ENCODE peak calls at places on chromosome 4, in four cellular contexts. O is BE2C, G is body of pancreas, M is fibroblast of lung. H is an unnamed sample. For H3K4me1, the result is how much of the 10 kb centered on the place peaks cover.

GRCh38 chr4:145177906-145178538 is 2.4 kb downstream of the OTUD4 start:
- DNase-seq in O (no peak), M (peak), G (peak), H (no peak)

GRCh38 chr4:120232050-120232449 is 165.4 kb upstream of the MAD2L1 start:
- DNase-seq in G (no peak), M (no peak), O (no peak), H (no peak)

GRCh38 chr4:170990989-170991589 is 822.1 kb upstream of the GALNTL6 start:
- DNase-seq in M (no peak), O (peak), G (peak), H (peak)

GRCh38 chr4:8761824-8762205 is 109.8 kb downstream of the HMX1 start:
- DNase-seq in M (no peak), O (peak), G (no peak), H (no peak)

GRCh38 chr4:24768006-24768405 is 27.4 kb upstream of the SOD3 start:
- DNase-seq in O (no peak), G (no peak), M (no peak), H (no peak)

GRCh38 chr4:105274090-105274489 is 127.4 kb downstream of the TET2 start:
- DNase-seq in M (no peak), O (no peak), G (no peak), H (no peak)

GRCh38 chr4:1055721-1056590 is 44.5 kb downstream of the FGFRL1 start:
- DNase-seq in G (no peak), O (peak), M (peak), H (no peak)

GRCh38 chr4:7979652-7979968 is 39.9 kb upstream of the AFAP1 start:
- DNase-seq in M (no peak), O (no peak), G (no peak), H (no peak)

GRCh38 chr4:159764343-159764952 is 661.6 kb downstream of the RAPGEF2 start:
- DNase-seq in M (peak), G (peak), O (peak), H (peak)

GRCh38 chr4:139176299-139177048 is 544 bp downstream of the ELF2 start:
- DNase-seq in M (peak), O (peak), G (peak), H (peak)

GRCh38 chr4:949656-950055 is 17.4 kb downstream of the TMEM175 start:
- DNase-seq in G (no peak), O (no peak), M (no peak), H (no peak)

GRCh38 chr4:30103455-30103854 is 616.7 kb upstream of the PCDH7 start:
- DNase-seq in M (peak), G (no peak), O (no peak), H (peak)

GRCh38 chr4:145769450-145770037 is 89.6 kb downstream of the C4orf51 start:
- DNase-seq in O (no peak), M (no peak), G (no peak), H (no peak)

GRCh38 chr4:146243141-146243882 is 29.0 kb downstream of the REELD1 start:
- DNase-seq in O (no peak), M (no peak), G (no peak), H (no peak)

GRCh38 chr4:91935217-91935616 is 368.5 kb upstream of the GRID2 start:
- DNase-seq in M (no peak), O (no peak), G (no peak), H (no peak)

GRCh38 chr4:123398151-123398802 is 1.7 kb downstream of the SPRY1 start:
- DNase-seq in O (peak), G (peak), M (peak), H (no peak)

GRCh38 chr4:70704333-70705145 is 16.2 kb downstream of the UTP3 start:
- DNase-seq in O (peak), G (peak), M (peak), H (peak)

GRCh38 chr4:20020049-20020448 is 231.7 kb upstream of the SLIT2 start:
- DNase-seq in O (no peak), G (no peak), M (no peak), H (no peak)

GRCh38 chr4:100948911-100949310 is 398.4 kb downstream of the PPP3CA start:
- DNase-seq in O (no peak), G (no peak), M (no peak), H (no peak)

GRCh38 chr4:81606796-81607550 is 135.3 kb upstream of the RASGEF1B start:
- DNase-seq in M (peak), G (peak), O (no peak), H (no peak)

GRCh38 chr4:8537041-8537461 is 43.1 kb upstream of the GPR78 start:
- DNase-seq in O (peak), M (peak), G (peak), H (peak)

GRCh38 chr4:119498520-119498919 is 130.1 kb downstream of the PDE5A start:
- DNase-seq in G (peak), O (no peak), M (peak), H (no peak)

GRCh38 chr4:62162606-62163005 is 962.5 kb downstream of the ADGRL3 start:
- DNase-seq in O (no peak), M (no peak), G (no peak), H (no peak)

GRCh38 chr4:118338518-118338917 is 14.3 kb downstream of the PRSS12 start:
- DNase-seq in O (no peak), M (no peak), G (no peak), H (no peak)

GRCh38 chr4:98828801-98829200 is 100.1 kb downstream of the EIF4E start:
- DNase-seq in O (peak), M (no peak), G (no peak), H (peak)

GRCh38 chr4:36285784-36286480 is 4.5 kb downstream of the DTHD1 start:
- DNase-seq in M (no peak), G (peak), O (no peak), H (peak)

GRCh38 chr4:8587469-8588195 is 4.9 kb upstream of the CPZ start:
- DNase-seq in O (no peak), G (no peak), M (no peak), H (no peak)

GRCh38 chr4:140666889-140667614 is 89.1 kb downstream of the TBC1D9 start:
- DNase-seq in M (no peak), O (no peak), G (no peak), H (no peak)

GRCh38 chr4:834368-835147 is 8.6 kb upstream of the CPLX1 start:
- DNase-seq in O (no peak), M (no peak), G (no peak), H (no peak)

GRCh38 chr4:148834804-148835598 is 392.8 kb upstream of the NR3C2 start:
- DNase-seq in M (peak), G (peak), O (peak), H (peak)

GRCh38 chr4:80362578-80363181 is 27.1 kb downstream of the CFAP299 start:
- DNase-seq in M (peak), G (no peak), O (peak), H (no peak)

GRCh38 chr4:81963005-81963404 is 410.8 kb downstream of the HNRNPD start:
- DNase-seq in G (no peak), M (no peak), O (no peak), H (no peak)

GRCh38 chr4:140130677-140131076 is 23.3 kb downstream of the MAML3 start:
- DNase-seq in G (no peak), M (peak), O (no peak), H (peak)

GRCh38 chr4:17475481-17475880 is 36.4 kb downstream of the QDPR start:
- DNase-seq in O (no peak), M (peak), G (no peak), H (peak)

GRCh38 chr4:173231916-173232315 is 63.3 kb downstream of the GALNT7 start:
- DNase-seq in G (peak), O (no peak), M (peak), H (no peak)

GRCh38 chr4:87009095-87009648 is 74.4 kb downstream of the AFF1 start:
- DNase-seq in M (no peak), G (no peak), O (no peak), H (no peak)

GRCh38 chr4:54228563-54229501 is at the start of gene PDGFRA:
- DNase-seq in G (peak), O (no peak), M (peak), H (no peak)

GRCh38 chr4:113101669-113102068 is 52.2 kb downstream of the ANK2 start:
- DNase-seq in M (no peak), O (no peak), G (no peak), H (peak)

GRCh38 chr4:122874194-122874593 is 47.6 kb downstream of the FGF2 start:
- DNase-seq in M (peak), O (no peak), G (no peak), H (peak)

GRCh38 chr4:143140696-143141095 is 44.0 kb upstream of the USP38 start:
- DNase-seq in G (no peak), O (no peak), M (no peak), H (no peak)
- H3K4me1 ChIP-seq in G (under half), O (under half), M (under half), H (under half)

GRCh38 chr4:39978378-39978775 is 666 bp upstream of the PDS5A start:
- DNase-seq in M (no peak), G (no peak), O (no peak), H (no peak)

GRCh38 chr4:39975488-39976089 is 2.1 kb downstream of the PDS5A start:
- DNase-seq in G (no peak), M (peak), O (no peak), H (no peak)

GRCh38 chr4:39977489-39978377 is at the start of gene PDS5A:
- DNase-seq in G (peak), O (peak), M (peak), H (peak)

GRCh38 chr4:39976945-39977488 is 694 bp downstream of the PDS5A start:
- DNase-seq in M (peak), O (peak), G (peak), H (no peak)

DNA sequence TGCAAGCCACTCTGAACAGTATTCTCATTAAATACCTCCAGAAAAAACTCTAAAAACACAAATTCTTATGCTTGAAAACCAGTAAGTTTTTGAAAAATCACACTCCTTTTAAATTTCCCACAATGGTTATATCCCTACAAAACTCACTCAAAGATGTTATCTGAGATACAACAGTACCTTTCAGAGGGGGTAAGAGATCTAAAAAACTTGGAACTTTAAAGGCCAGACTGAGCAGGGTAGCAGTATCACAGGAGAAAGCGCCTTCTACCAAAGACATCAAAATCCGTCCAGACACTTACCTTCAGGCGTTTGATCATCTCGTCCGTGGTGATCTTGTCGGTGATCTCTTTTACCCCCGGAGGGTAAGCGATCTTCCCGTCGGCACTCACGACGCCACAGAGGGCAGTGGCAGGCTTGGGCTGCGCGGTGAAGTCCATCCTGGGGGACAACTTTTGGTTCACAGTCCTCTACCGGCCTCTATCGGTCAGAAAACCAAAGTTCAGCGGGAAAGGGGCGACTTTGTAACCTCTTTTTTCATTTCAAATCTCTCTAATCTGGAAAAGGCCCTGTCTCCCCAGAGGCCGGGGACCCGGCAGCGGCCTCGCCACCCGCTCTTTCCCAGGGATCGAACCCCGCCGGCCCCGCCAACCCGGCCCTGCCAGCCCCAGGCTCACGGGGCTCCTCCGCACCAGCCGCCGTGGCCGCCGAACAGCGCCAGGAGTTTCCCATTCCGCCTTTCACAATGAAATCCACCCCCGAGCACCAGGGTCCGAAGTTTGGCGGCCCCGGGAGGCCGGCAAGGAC is 1.4 kb downstream of the PDS5A start:
- DNase-seq in M (peak), G (peak), O (peak), H (peak)
- TF ChIP-seq CTCF in M (peak), G (peak), O (peak), H (peak)

GRCh38 chr4:89283975-89284556 is 23.5 kb downstream of the GPRIN3 start:
- DNase-seq in O (no peak), G (no peak), M (no peak), H (no peak)
- H3K4me1 ChIP-seq in O (under half), G (under half), M (under half), H (under half)

GRCh38 chr4:155759372-155760252 is 791 bp downstream of the GUCY1B1 start:
- DNase-seq in G (peak), O (peak), M (peak), H (peak)

GRCh38 chr4:155761047-155761446 is 2.2 kb downstream of the GUCY1B1 start:
- DNase-seq in M (no peak), G (no peak), O (no peak), H (no peak)

GRCh38 chr4:155757745-155758265 is 1.0 kb upstream of the GUCY1B1 start:
- DNase-seq in G (no peak), M (no peak), O (no peak), H (no peak)

GRCh38 chr4:155761916-155762315 is 3.1 kb downstream of the GUCY1B1 start:
- DNase-seq in M (no peak), O (no peak), G (no peak), H (no peak)

DNA sequence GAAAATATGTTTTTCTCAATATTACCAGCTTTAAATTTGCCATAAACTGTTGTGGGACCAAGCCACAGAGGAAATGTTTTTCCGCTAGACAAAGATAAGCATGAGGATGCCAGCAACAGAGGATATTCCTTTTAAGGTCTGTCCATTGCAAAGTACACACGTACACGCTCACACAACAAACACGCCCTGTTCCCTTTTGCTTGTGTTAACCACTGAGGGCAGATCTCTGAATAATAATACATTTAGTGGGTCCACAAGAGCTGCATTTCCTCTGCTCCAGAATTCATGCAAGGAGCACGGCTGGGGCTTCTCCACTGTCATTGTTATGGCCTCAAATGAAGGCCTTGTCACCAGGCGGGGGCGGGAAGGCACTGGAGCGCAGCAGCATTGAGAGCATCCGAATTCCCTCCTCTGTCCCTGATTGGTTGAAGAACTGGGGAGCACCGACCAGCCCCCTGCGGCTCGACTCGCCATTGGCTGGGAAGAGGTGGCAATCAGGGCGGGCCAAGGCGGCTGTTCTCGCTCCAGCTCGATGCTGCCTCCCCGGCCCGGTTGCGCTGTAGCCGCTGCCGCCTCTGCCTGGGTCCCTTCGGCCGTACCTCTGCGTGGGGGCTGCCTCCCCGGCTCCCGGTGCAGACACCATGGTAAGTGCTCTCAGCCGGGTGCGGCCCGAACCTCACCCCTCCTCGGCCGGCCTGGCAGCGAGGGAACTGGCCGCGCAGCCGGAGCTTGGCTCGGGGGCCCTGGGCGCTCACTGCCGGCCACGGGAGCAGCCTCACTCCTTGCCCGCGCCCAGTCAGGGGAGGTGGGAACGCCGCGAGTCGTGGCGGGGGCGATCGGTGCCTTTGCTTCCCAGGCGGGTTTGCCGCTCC is at the start of gene GUCY1B1:
- DNase-seq in G (peak), M (peak), O (peak), H (peak)
- TF ChIP-seq CTCF in G (peak), M (peak), O (peak), H (peak)

DNA sequence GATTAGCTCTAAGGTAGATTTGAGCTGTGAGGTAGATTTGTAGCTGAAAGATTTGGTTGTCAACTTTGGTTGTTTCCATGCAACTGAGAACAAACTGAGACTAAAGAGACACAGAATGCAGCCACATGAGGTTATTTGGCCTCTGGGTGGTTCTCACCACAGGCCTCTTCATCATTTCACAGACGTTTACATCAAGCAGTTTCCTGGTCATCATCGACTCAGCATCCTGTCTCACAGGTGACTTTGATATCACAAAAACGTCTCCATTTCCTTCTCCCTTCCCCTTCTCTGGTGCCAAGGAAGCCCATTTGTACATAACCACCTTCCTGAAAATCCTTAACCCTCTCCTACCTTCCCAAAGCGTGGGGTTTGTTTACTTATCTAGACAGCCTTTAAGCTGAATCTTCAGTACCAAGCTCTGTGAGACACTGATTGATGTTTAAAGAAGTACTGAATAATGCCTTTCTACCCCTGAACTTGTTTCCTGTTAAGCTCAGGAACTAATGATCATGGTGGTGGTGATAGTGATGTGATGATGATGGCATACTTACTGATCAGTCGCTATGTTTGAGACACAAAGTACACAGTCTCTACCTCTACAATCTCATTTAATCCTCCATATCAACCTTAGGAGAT is 81.9 kb downstream of the FAM114A1 start:
- DNase-seq in O (no peak), G (no peak), M (peak), H (peak)
- H3K4me1 ChIP-seq in O (under half), G (under half), M (under half), H (under half)

GRCh38 chr4:10173039-10173753 is 56.6 kb upstream of the WDR1 start:
- DNase-seq in G (peak), M (peak), O (no peak), H (peak)
- TF ChIP-seq CTCF in G (no peak), M (no peak), O (no peak), H (peak)

H was measured in foreskin keratinocyte.